ENCODE peak calls at places on chromosome 22, in four cellular contexts. Y is HEK293T, D is K562, M is HepG2. F is an unnamed sample.

GRCh38 chr22:50439314-50440250 is 35.3 kb downstream of the SBF1 start:
- DNase-seq in Y (no peak), D (no peak), M (no peak), F (no peak)

GRCh38 chr22:29071261-29072045 is 1.4 kb upstream of the KREMEN1 start:
- DNase-seq in Y (peak), D (peak), M (peak), F (no peak)

GRCh38 chr22:37618674-37619073 is 10.0 kb downstream of the GGA1 start:
- DNase-seq in Y (no peak), D (no peak), M (no peak), F (no peak)

GRCh38 chr22:24693359-24693758 is 81.2 kb downstream of the PIWIL3 start:
- DNase-seq in Y (no peak), D (no peak), M (no peak), F (no peak)

GRCh38 chr22:21760640-21761039 is 25.0 kb upstream of the YPEL1 start:
- DNase-seq in Y (no peak), D (no peak), M (no peak), F (no peak)

GRCh38 chr22:33766056-33766455 is 154.2 kb downstream of the LARGE1 start:
- DNase-seq in Y (no peak), D (no peak), M (no peak), F (no peak)

GRCh38 chr22:25624486-25624885 is 60.0 kb downstream of the GRK3 start:
- DNase-seq in Y (no peak), D (no peak), M (peak), F (no peak)

GRCh38 chr22:37068859-37069258 is 17.3 kb downstream of the KCTD17 start:
- DNase-seq in Y (no peak), D (no peak), M (no peak), F (no peak)

GRCh38 chr22:45638834-45639746 is 32.5 kb upstream of the ATXN10 start:
- DNase-seq in Y (no peak), D (peak), M (peak), F (no peak)

GRCh38 chr22:29207562-29208501 is 2.1 kb downstream of the EMID1 start:
- DNase-seq in Y (no peak), D (no peak), M (no peak), F (no peak)

GRCh38 chr22:50611341-50612060 is 10.9 kb downstream of the MAPK8IP2 start:
- DNase-seq in Y (no peak), D (no peak), M (no peak), F (no peak)

GRCh38 chr22:42770941-42771647 is 50.4 kb upstream of the A4GALT start:
- DNase-seq in Y (no peak), D (no peak), M (no peak), F (no peak)

GRCh38 chr22:17117400-17117799 is 3.8 kb downstream of the TMEM121B start:
- DNase-seq in Y (no peak), D (no peak), M (no peak), F (no peak)

GRCh38 chr22:31083923-31084810 is 3.0 kb downstream of the SMTN start:
- DNase-seq in Y (no peak), D (peak), M (no peak), F (no peak)

GRCh38 chr22:31084811-31085492 is 3.8 kb downstream of the SMTN start:
- DNase-seq in Y (no peak), D (peak), M (no peak), F (peak)

GRCh38 chr22:23820748-23821211 is 18.0 kb downstream of the DERL3 start:
- DNase-seq in Y (no peak), D (no peak), M (no peak), F (no peak)

GRCh38 chr22:21734540-21735197 is 925 bp downstream of the YPEL1 start:
- DNase-seq in Y (no peak), D (no peak), M (no peak), F (no peak)

GRCh38 chr22:36379593-36380361 is 8.0 kb downstream of the MYH9 start:
- DNase-seq in Y (no peak), D (no peak), M (no peak), F (no peak)

GRCh38 chr22:43110444-43110926 is at the start of gene BIK:
- DNase-seq in Y (peak), D (peak), M (peak), F (no peak)

GRCh38 chr22:48870436-48870835 is 957.2 kb downstream of the BRD1 start:
- DNase-seq in Y (no peak), D (no peak), M (no peak), F (no peak)

GRCh38 chr22:49294656-49295464 is 532.8 kb downstream of the BRD1 start:
- DNase-seq in Y (no peak), D (no peak), M (no peak), F (no peak)

GRCh38 chr22:32501797-32502290 is 27.2 kb downstream of the FBXO7 start:
- DNase-seq in Y (no peak), D (no peak), M (no peak), F (no peak)

GRCh38 chr22:42396621-42397331 is 35.4 kb downstream of the NFAM1 start:
- DNase-seq in Y (no peak), D (no peak), M (no peak), F (no peak)

GRCh38 chr22:30386608-30386959 is 627 bp downstream of the RNF215 start:
- DNase-seq in Y (no peak), D (no peak), M (no peak), F (no peak)

GRCh38 chr22:29933619-29934018 is 50.6 kb downstream of the MTMR3 start:
- DNase-seq in Y (no peak), D (no peak), M (no peak), F (no peak)

GRCh38 chr22:30290679-30291333 is 1.5 kb upstream of the CASTOR1 start:
- DNase-seq in Y (no peak), D (no peak), M (peak), F (no peak)

GRCh38 chr22:42649261-42650056 is at the start of gene CYB5R3:
- DNase-seq in Y (peak), D (peak), M (peak), F (no peak)

GRCh38 chr22:36377022-36377631 is 10.6 kb downstream of the MYH9 start:
- DNase-seq in Y (no peak), D (peak), M (no peak), F (no peak)

GRCh38 chr22:33438273-33438672 is 380.1 kb upstream of the SYN3 start:
- DNase-seq in Y (no peak), D (peak), M (no peak), F (no peak)

DNA sequence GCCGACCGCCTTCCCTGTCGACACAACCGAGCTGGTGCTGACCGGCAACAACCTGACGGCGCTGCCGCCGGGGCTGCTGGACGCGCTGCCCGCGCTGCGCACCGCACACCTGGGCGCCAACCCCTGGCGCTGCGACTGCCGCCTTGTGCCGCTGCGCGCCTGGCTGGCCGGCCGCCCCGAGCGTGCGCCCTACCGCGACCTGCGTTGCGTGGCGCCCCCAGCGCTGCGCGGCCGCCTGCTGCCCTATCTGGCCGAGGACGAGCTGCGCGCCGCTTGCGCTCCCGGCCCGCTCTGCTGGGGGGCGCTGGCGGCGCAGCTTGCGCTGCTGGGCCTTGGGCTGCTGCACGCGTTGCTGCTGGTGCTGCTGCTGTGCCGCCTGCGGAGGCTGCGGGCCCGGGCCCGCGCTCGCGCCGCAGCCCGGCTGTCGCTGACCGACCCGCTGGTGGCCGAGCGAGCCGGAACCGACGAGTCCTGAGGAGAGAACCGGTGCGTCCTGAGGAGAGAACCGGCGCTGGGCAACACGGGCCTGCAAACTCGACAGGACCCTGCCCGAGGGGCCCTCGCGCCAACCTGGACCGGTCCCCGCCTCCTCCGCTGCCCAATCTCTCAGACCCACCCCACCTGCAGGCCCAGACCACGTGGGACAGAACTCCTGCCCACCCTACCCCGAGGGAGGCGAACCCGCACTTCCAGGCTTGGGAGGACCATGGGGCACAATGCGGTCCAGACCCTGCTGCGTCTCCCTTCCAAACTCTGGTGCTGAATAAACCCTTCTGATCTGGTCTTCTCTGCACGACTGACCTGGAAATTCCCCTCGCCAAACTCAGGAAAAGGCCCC is 870 bp downstream of the GP1BB start:
- DNase-seq in Y (peak), D (peak), M (peak), F (no peak)
- TF ChIP-seq TARDBP in Y (no peak), D (no peak), M (no peak), F (no peak)

GRCh38 chr22:47687364-47687655 is 924.9 kb downstream of the TBC1D22A start:
- DNase-seq in Y (no peak), D (no peak), M (no peak), F (no peak)
- TF ChIP-seq TARDBP in Y (no peak), D (no peak), M (no peak), F (no peak)

DNA sequence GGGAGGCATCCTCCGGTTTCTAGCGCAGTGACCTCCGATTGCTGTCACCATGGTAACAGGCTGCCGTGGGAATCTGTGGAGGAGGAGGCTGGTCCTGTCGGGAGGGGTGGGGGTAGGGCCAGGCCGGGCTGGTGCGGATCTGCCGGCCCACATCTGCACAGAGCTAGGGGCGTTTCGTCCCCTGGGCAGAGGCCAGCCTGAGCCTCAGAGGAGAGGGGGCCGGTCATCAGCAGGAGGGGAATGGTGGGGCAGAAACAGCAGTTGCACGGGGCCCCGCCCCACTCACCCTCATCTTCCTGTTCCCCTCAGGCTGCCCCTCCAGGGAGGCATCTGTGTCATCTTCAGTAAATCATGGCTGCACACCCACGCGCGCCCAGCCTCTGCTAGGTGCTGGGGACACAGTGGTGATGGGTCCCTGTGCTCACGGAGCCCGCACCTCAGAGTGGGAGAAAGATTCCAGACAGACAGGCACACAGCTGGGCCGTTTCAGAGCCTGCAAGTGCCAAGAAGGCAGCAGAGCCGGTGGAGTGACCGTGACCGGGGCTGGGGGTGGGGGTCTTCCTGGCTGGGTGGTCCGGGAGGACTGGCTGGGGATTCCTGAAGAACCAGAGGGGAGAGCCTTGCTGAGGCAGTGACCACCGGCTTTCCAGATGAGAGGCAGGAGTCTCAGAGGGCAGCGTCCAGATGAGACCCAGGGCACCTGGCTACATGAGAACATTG is 120.5 kb downstream of the CACNA1I start:
- DNase-seq in Y (no peak), D (peak), M (no peak), F (no peak)
- TF ChIP-seq TARDBP in Y (no peak), D (no peak), M (no peak), F (no peak)

GRCh38 chr22:19892249-19892879 is 37.7 kb upstream of the GNB1L start:
- DNase-seq in Y (no peak), D (peak), M (peak), F (no peak)

GRCh38 chr22:19888131-19888746 is 33.6 kb upstream of the GNB1L start:
- DNase-seq in Y (no peak), D (no peak), M (no peak), F (no peak)

GRCh38 chr22:19890502-19891349 is 36.1 kb upstream of the GNB1L start:
- DNase-seq in Y (no peak), D (no peak), M (no peak), F (no peak)

GRCh38 chr22:19891350-19892248 is 36.9 kb upstream of the GNB1L start:
- DNase-seq in Y (no peak), D (peak), M (peak), F (no peak)

DNA sequence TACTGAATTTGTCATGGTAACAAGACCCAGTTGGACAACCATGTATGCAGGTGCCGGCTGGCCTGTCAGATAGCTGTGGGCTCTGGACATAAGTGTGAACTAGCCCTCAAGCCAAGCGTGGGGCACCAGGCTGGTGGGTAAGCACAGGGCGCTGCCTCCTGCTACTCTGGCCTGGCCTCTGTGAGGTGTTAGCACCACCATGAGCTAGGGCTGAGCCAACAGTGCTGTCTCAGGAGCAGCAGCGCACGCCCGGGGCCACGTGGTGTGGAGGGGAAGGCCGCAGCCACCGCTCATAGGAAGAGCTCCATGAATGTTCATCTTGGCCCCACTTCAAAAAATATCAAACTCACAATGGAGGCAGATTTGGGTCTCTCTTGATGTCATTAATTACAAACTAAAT is 35.3 kb upstream of the GNB1L start:
- DNase-seq in Y (no peak), D (no peak), M (no peak), F (no peak)
- TF ChIP-seq TARDBP in Y (no peak), D (no peak), M (no peak), F (no peak)

GRCh38 chr22:44442856-44443595 is 55.0 kb downstream of the RTL6 start:
- DNase-seq in Y (no peak), D (no peak), M (no peak), F (no peak)

GRCh38 chr22:44443641-44444235 is 54.3 kb downstream of the RTL6 start:
- DNase-seq in Y (no peak), D (no peak), M (no peak), F (no peak)

GRCh38 chr22:44445731-44446130 is 52.3 kb downstream of the RTL6 start:
- DNase-seq in Y (no peak), D (no peak), M (no peak), F (no peak)

GRCh38 chr22:44445307-44445680 is 52.7 kb downstream of the RTL6 start:
- DNase-seq in Y (no peak), D (no peak), M (no peak), F (no peak)

GRCh38 chr22:44444341-44445306 is 53.4 kb downstream of the RTL6 start:
- DNase-seq in Y (no peak), D (no peak), M (no peak), F (no peak)
- TF ChIP-seq TARDBP in Y (no peak), D (no peak), M (no peak), F (no peak)

GRCh38 chr22:46906326-46907045 is 144.0 kb downstream of the TBC1D22A start:
- DNase-seq in Y (no peak), D (no peak), M (no peak), F (no peak)
- TF ChIP-seq TARDBP in Y (no peak), D (no peak), M (no peak), F (no peak)

GRCh38 chr22:19942886-19943664 is 1.5 kb upstream of the TXNRD2 start:
- DNase-seq in Y (no peak), D (peak), M (peak), F (no peak)
- TF ChIP-seq TARDBP in Y (no peak), D (no peak), M (no peak), F (no peak)

F was measured in GM12878.